ENCODE peak calls at places on chromosomes 3 and 15, in seven cellular contexts. One of them, this sample, is unnamed.

GRCh38 chr3:65953301-65953812 is 85.4 kb downstream of the MAGI1 start:
- DNase-seq in Peyer's patch: peak; percentile 80
- DNase-seq in ovary: peak; percentile 18
- DNase-seq in H54: no peak
- DNase-seq in GM12878: no peak
- DNase-seq in GM12892: no peak
- DNase-seq in A549: no peak
- DNase-seq in this sample: no peak

GRCh38 chr15:68784206-68784605 is 36.5 kb downstream of the ANP32A start:
- DNase-seq in ovary: no peak
- DNase-seq in GM12892: no peak
- DNase-seq in GM12878: no peak
- DNase-seq in Peyer's patch: no peak
- DNase-seq in A549: no peak
- DNase-seq in H54: no peak
- DNase-seq in this sample: no peak

GRCh38 chr3:38454179-38454883 is 641 bp downstream of the ACVR2B start:
- DNase-seq in ovary: peak; percentile 71
- DNase-seq in A549: peak; percentile 29
- DNase-seq in Peyer's patch: peak; percentile 84
- DNase-seq in GM12878: no peak
- DNase-seq in H54: peak; percentile 50
- DNase-seq in GM12892: peak; percentile 52
- DNase-seq in this sample: peak; percentile 60

GRCh38 chr3:149717391-149718056 is 34.8 kb downstream of the COMMD2 start:
- DNase-seq in H54: peak; percentile 33
- DNase-seq in Peyer's patch: no peak
- DNase-seq in GM12878: no peak
- DNase-seq in A549: peak; percentile 83
- DNase-seq in GM12892: no peak
- DNase-seq in ovary: peak; percentile 48
- DNase-seq in this sample: no peak

GRCh38 chr3:138949002-138949418 is 2.0 kb downstream of the FOXL2NB start:
- DNase-seq in GM12878: no peak
- DNase-seq in GM12892: no peak
- DNase-seq in A549: no peak
- DNase-seq in ovary: peak; percentile 68
- DNase-seq in H54: no peak
- DNase-seq in Peyer's patch: no peak
- DNase-seq in this sample: no peak

GRCh38 chr15:65077981-65078352 is 1.4 kb downstream of the KBTBD13 start:
- DNase-seq in GM12892: no peak
- DNase-seq in A549: peak; percentile 92
- DNase-seq in GM12878: no peak
- DNase-seq in Peyer's patch: peak; percentile 91
- DNase-seq in ovary: peak; percentile 77
- DNase-seq in H54: no peak
- DNase-seq in this sample: peak; percentile 42

GRCh38 chr3:107680698-107681097 is 157.9 kb downstream of the BBX start:
- DNase-seq in ovary: no peak
- DNase-seq in A549: no peak
- DNase-seq in Peyer's patch: no peak
- DNase-seq in GM12878: no peak
- DNase-seq in GM12892: no peak
- DNase-seq in H54: no peak
- DNase-seq in this sample: no peak

GRCh38 chr15:91908401-91908800 is 54.9 kb downstream of the SLCO3A1 start:
- DNase-seq in Peyer's patch: no peak
- DNase-seq in ovary: no peak
- DNase-seq in A549: peak; percentile 8
- DNase-seq in GM12892: no peak
- DNase-seq in GM12878: no peak
- DNase-seq in H54: peak; percentile 37
- DNase-seq in this sample: no peak

GRCh38 chr3:87260270-87260669 is 16.1 kb downstream of the POU1F1 start:
- DNase-seq in Peyer's patch: no peak
- DNase-seq in GM12878: no peak
- DNase-seq in GM12892: no peak
- DNase-seq in ovary: no peak
- DNase-seq in A549: peak; percentile 74
- DNase-seq in H54: no peak
- DNase-seq in this sample: no peak

DNA sequence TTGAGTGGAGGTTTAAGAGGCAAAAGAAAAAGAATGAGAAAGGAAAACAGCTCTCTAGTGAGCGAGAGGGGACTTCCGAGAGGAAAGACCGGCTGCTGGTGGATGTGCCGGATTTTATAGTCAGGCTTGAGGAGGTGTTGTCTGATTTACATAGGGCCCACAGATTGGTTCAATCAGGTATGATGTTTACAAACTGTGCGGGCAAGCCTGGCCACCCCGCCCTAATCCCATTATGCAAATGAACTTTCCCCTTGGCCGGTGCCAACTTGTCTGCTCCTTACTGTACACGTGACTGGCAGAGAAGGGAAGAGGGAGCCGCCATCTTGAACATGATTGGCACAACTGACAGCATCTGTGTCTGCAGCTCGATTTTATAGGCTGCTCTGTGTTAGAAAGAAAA is 44.7 kb downstream of the FAM43A start:
- DNase-seq in H54: peak; percentile 54
- DNase-seq in A549: no peak
- DNase-seq in GM12892: no peak
- DNase-seq in GM12878: no peak
- DNase-seq in Peyer's patch: peak; percentile 63
- DNase-seq in ovary: no peak
- DNase-seq in this sample: no peak
- TF ChIP-seq POLR2A in H54: peak; percentile 41
- TF ChIP-seq POLR2A in A549: no peak
- TF ChIP-seq POLR2A in GM12892: no peak
- TF ChIP-seq POLR2A in GM12878: no peak
- TF ChIP-seq POLR2A in Peyer's patch: no peak
- TF ChIP-seq POLR2A in ovary: no peak
- TF ChIP-seq POLR2A in this sample: no peak

DNA sequence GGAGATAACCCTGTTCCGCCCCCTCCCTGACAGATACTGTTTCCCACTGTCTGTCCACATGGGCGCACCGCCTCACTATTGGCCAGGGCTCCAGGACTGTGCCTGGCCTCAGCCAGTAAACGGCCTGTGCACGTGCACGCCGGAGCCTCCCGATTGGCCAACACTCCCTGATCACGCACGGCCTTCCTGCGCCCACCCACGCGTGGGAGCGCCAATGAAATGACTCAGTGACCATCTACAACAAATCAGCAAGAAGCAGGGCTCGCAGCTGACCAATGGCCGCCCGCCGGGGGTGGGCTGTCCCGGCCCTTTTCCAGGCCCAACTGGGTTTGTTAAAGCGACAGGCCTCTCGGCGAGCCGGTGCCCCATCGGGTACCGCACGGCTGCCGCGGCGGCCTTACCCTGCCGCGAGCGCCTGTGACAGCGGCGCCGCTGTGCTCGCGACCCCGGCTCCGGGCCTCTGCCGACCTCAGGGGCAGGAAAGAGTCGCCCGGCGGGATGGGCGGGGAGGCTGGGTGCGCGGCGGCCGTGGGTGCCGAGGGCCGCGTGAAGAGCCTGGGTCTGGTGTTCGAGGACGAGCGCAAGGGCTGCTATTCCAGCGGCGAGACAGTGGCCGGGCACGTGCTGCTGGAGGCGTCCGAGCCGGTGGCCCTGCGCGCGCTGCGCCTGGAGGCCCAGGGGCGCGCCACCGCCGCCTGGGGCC is at the start of gene ARRDC4:
- DNase-seq in H54: peak; percentile 72
- DNase-seq in GM12892: no peak
- DNase-seq in ovary: peak; percentile 99
- DNase-seq in Peyer's patch: peak; percentile 100
- DNase-seq in GM12878: no peak
- DNase-seq in A549: peak; percentile 99
- DNase-seq in this sample: peak; percentile 33
- TF ChIP-seq POLR2A in H54: no peak
- TF ChIP-seq POLR2A in GM12892: no peak
- TF ChIP-seq POLR2A in ovary: peak; percentile 64
- TF ChIP-seq POLR2A in Peyer's patch: peak; percentile 88
- TF ChIP-seq POLR2A in GM12878: no peak
- TF ChIP-seq POLR2A in A549: no peak
- TF ChIP-seq POLR2A in this sample: no peak

GRCh38 chr3:46978985-46979944 is at the start of gene NBEAL2:
- DNase-seq in Peyer's patch: peak; percentile 98
- DNase-seq in GM12892: peak; percentile 95
- DNase-seq in ovary: peak; percentile 85
- DNase-seq in H54: peak; percentile 97
- DNase-seq in A549: peak; percentile 91
- DNase-seq in GM12878: peak; percentile 75
- DNase-seq in this sample: peak; percentile 94
- TF ChIP-seq POLR2A in Peyer's patch: peak; percentile 91
- TF ChIP-seq POLR2A in GM12892: peak; percentile 74
- TF ChIP-seq POLR2A in ovary: peak; percentile 8
- TF ChIP-seq POLR2A in H54: peak; percentile 18
- TF ChIP-seq POLR2A in A549: peak; percentile 31
- TF ChIP-seq POLR2A in GM12878: peak; percentile 84
- TF ChIP-seq POLR2A in this sample: no peak

DNA sequence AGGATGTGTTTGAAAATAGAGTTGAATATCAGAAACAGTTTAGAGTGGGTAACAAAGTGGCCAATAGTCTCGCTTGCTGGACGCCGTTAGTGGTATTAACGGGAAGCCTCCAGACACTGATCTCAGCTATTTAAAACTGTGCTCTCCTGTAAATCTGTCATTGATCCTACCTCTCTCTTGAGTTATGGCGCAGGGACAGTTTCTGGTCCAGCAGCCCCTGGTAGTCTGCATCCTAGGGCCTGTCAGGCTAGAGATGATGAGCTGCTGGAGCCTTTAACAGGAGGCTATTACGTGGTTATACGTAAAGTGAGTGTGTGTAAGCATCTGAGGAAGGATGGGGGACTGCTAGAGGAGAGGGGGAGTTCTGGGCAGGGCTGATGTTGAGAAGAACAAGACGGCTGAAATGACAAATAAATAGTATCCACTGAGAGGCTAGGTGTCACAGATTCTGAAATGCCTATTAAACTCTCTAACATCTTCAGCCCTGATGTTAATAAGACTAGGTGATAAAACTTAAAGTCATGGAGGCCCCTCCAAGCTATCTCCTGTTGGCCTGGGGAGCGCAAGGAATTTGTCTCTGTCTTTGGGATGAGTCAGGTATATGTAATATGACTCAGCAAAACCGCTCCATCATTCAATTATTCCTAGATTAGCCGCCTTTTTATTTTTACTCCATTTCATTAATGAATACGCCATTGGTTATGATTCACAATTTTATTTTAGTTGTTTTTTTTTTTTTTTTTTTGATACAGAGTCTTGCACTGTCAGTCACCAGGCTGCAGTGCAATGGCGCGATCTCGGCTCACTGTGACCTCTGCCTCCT is 155.7 kb downstream of the GREM1 start:
- DNase-seq in H54: no peak
- DNase-seq in GM12878: no peak
- DNase-seq in GM12892: no peak
- DNase-seq in ovary: no peak
- DNase-seq in Peyer's patch: no peak
- DNase-seq in A549: peak; percentile 36
- DNase-seq in this sample: no peak
- TF ChIP-seq POLR2A in H54: no peak
- TF ChIP-seq POLR2A in GM12878: no peak
- TF ChIP-seq POLR2A in GM12892: no peak
- TF ChIP-seq POLR2A in ovary: no peak
- TF ChIP-seq POLR2A in Peyer's patch: no peak
- TF ChIP-seq POLR2A in A549: no peak
- TF ChIP-seq POLR2A in this sample: no peak

GRCh38 chr15:60585743-60586708 is 107.1 kb upstream of the ICE2 start:
- DNase-seq in ovary: peak; percentile 37
- DNase-seq in GM12878: no peak
- DNase-seq in A549: peak; percentile 75
- DNase-seq in H54: no peak
- DNase-seq in GM12892: no peak
- DNase-seq in Peyer's patch: no peak
- DNase-seq in this sample: peak; percentile 13
- TF ChIP-seq POLR2A in ovary: no peak
- TF ChIP-seq POLR2A in GM12878: no peak
- TF ChIP-seq POLR2A in A549: no peak
- TF ChIP-seq POLR2A in H54: no peak
- TF ChIP-seq POLR2A in GM12892: no peak
- TF ChIP-seq POLR2A in Peyer's patch: no peak
- TF ChIP-seq POLR2A in this sample: no peak

GRCh38 chr3:166425021-166425420 is 587.8 kb upstream of the BCHE start:
- DNase-seq in GM12892: no peak
- DNase-seq in A549: no peak
- DNase-seq in GM12878: no peak
- DNase-seq in Peyer's patch: no peak
- DNase-seq in H54: no peak
- DNase-seq in ovary: no peak
- DNase-seq in this sample: no peak

GRCh38 chr3:166425900-166426611 is 588.8 kb upstream of the BCHE start:
- DNase-seq in ovary: no peak
- DNase-seq in GM12892: no peak
- DNase-seq in H54: no peak
- DNase-seq in Peyer's patch: no peak
- DNase-seq in GM12878: no peak
- DNase-seq in A549: no peak
- DNase-seq in this sample: no peak

GRCh38 chr3:166420071-166420470 is 582.8 kb upstream of the BCHE start:
- DNase-seq in H54: no peak
- DNase-seq in ovary: no peak
- DNase-seq in A549: no peak
- DNase-seq in Peyer's patch: no peak
- DNase-seq in GM12878: no peak
- DNase-seq in GM12892: no peak
- DNase-seq in this sample: no peak
- TF ChIP-seq POLR2A in H54: no peak
- TF ChIP-seq POLR2A in ovary: no peak
- TF ChIP-seq POLR2A in A549: no peak
- TF ChIP-seq POLR2A in Peyer's patch: no peak
- TF ChIP-seq POLR2A in GM12878: no peak
- TF ChIP-seq POLR2A in GM12892: no peak
- TF ChIP-seq POLR2A in this sample: no peak